ENCODE peak calls at places on chromosomes 12 and 14, in seven cellular contexts. One of them, this sample, is unnamed.

GRCh38 chr12:130026608-130027176 is 122.9 kb upstream of the TMEM132D start:
- DNase-seq in Panc1: no peak
- DNase-seq in psoas muscle: no peak
- DNase-seq in AG10803: no peak
- DNase-seq in choroid plexus epithelial cell: peak
- DNase-seq in astrocyte of the spinal cord: no peak
- DNase-seq in thyroid gland: peak
- DNase-seq in this sample: no peak

GRCh38 chr12:5295151-5295550 is 136.8 kb upstream of the NTF3 start:
- DNase-seq in Panc1: no peak
- DNase-seq in psoas muscle: no peak
- DNase-seq in AG10803: no peak
- DNase-seq in choroid plexus epithelial cell: no peak
- DNase-seq in astrocyte of the spinal cord: no peak
- DNase-seq in thyroid gland: no peak
- DNase-seq in this sample: no peak

GRCh38 chr14:55518391-55518790 is 61.6 kb upstream of the KTN1 start:
- DNase-seq in Panc1: no peak
- DNase-seq in psoas muscle: no peak
- DNase-seq in AG10803: no peak
- DNase-seq in choroid plexus epithelial cell: peak
- DNase-seq in astrocyte of the spinal cord: no peak
- DNase-seq in thyroid gland: no peak
- DNase-seq in this sample: peak

GRCh38 chr14:100533647-100534485 is 53.4 kb downstream of the BEGAIN start:
- DNase-seq in Panc1: no peak
- DNase-seq in psoas muscle: peak
- DNase-seq in AG10803: no peak
- DNase-seq in choroid plexus epithelial cell: no peak
- DNase-seq in astrocyte of the spinal cord: no peak
- DNase-seq in thyroid gland: no peak
- DNase-seq in this sample: no peak

GRCh38 chr12:46553266-46553665 is 180.7 kb upstream of the SLC38A2 start:
- DNase-seq in Panc1: no peak
- DNase-seq in psoas muscle: no peak
- DNase-seq in AG10803: peak
- DNase-seq in choroid plexus epithelial cell: peak
- DNase-seq in astrocyte of the spinal cord: peak
- DNase-seq in thyroid gland: no peak
- DNase-seq in this sample: peak

GRCh38 chr12:96981053-96981452 is 74.0 kb downstream of the NEDD1 start:
- DNase-seq in Panc1: no peak
- DNase-seq in psoas muscle: no peak
- DNase-seq in AG10803: peak
- DNase-seq in choroid plexus epithelial cell: peak
- DNase-seq in astrocyte of the spinal cord: peak
- DNase-seq in thyroid gland: no peak
- DNase-seq in this sample: peak

GRCh38 chr14:100215330-100215885 is 23.5 kb upstream of the YY1 start:
- DNase-seq in Panc1: no peak
- DNase-seq in psoas muscle: no peak
- DNase-seq in AG10803: no peak
- DNase-seq in choroid plexus epithelial cell: no peak
- DNase-seq in astrocyte of the spinal cord: no peak
- DNase-seq in thyroid gland: no peak
- DNase-seq in this sample: no peak

GRCh38 chr14:70808023-70808401 is 1.3 kb downstream of the MAP3K9 start:
- DNase-seq in Panc1: no peak
- DNase-seq in psoas muscle: no peak
- DNase-seq in AG10803: no peak
- DNase-seq in choroid plexus epithelial cell: peak
- DNase-seq in astrocyte of the spinal cord: no peak
- DNase-seq in thyroid gland: peak
- DNase-seq in this sample: no peak

GRCh38 chr14:104803916-104804371 is 3.0 kb downstream of the ZBTB42 start:
- DNase-seq in Panc1: no peak
- DNase-seq in psoas muscle: no peak
- DNase-seq in AG10803: no peak
- DNase-seq in choroid plexus epithelial cell: peak
- DNase-seq in astrocyte of the spinal cord: no peak
- DNase-seq in thyroid gland: no peak
- DNase-seq in this sample: no peak

GRCh38 chr14:77547512-77547911 is 48.9 kb upstream of the ISM2 start:
- DNase-seq in Panc1: no peak
- DNase-seq in psoas muscle: no peak
- DNase-seq in AG10803: no peak
- DNase-seq in choroid plexus epithelial cell: no peak
- DNase-seq in astrocyte of the spinal cord: no peak
- DNase-seq in thyroid gland: no peak
- DNase-seq in this sample: no peak
- TF ChIP-seq CTCF in Panc1: peak
- TF ChIP-seq CTCF in psoas muscle: no peak
- TF ChIP-seq CTCF in AG10803: no peak
- TF ChIP-seq CTCF in choroid plexus epithelial cell: peak
- TF ChIP-seq CTCF in astrocyte of the spinal cord: no peak
- TF ChIP-seq CTCF in thyroid gland: no peak
- TF ChIP-seq CTCF in this sample: peak

GRCh38 chr14:69224946-69225345 is 33.6 kb downstream of the EXD2 start:
- DNase-seq in Panc1: no peak
- DNase-seq in psoas muscle: no peak
- DNase-seq in AG10803: no peak
- DNase-seq in choroid plexus epithelial cell: no peak
- DNase-seq in astrocyte of the spinal cord: no peak
- DNase-seq in thyroid gland: no peak
- DNase-seq in this sample: no peak

GRCh38 chr14:69226178-69226577 is 33.8 kb upstream of the GALNT16 start:
- DNase-seq in Panc1: no peak
- DNase-seq in psoas muscle: no peak
- DNase-seq in AG10803: no peak
- DNase-seq in choroid plexus epithelial cell: no peak
- DNase-seq in astrocyte of the spinal cord: no peak
- DNase-seq in thyroid gland: no peak
- DNase-seq in this sample: no peak

GRCh38 chr14:69232388-69232787 is 27.6 kb upstream of the GALNT16 start:
- DNase-seq in Panc1: no peak
- DNase-seq in psoas muscle: no peak
- DNase-seq in AG10803: no peak
- DNase-seq in choroid plexus epithelial cell: no peak
- DNase-seq in astrocyte of the spinal cord: no peak
- DNase-seq in thyroid gland: no peak
- DNase-seq in this sample: no peak

GRCh38 chr14:69231486-69231885 is 28.5 kb upstream of the GALNT16 start:
- DNase-seq in Panc1: no peak
- DNase-seq in psoas muscle: no peak
- DNase-seq in AG10803: no peak
- DNase-seq in choroid plexus epithelial cell: no peak
- DNase-seq in astrocyte of the spinal cord: no peak
- DNase-seq in thyroid gland: no peak
- DNase-seq in this sample: no peak

GRCh38 chr14:69226736-69227135 is 33.2 kb upstream of the GALNT16 start:
- DNase-seq in Panc1: no peak
- DNase-seq in psoas muscle: no peak
- DNase-seq in AG10803: peak
- DNase-seq in choroid plexus epithelial cell: no peak
- DNase-seq in astrocyte of the spinal cord: no peak
- DNase-seq in thyroid gland: no peak
- DNase-seq in this sample: peak
- H3K4me3 ChIP-seq in Panc1: no peak
- H3K4me3 ChIP-seq in psoas muscle: no peak
- H3K4me3 ChIP-seq in AG10803: no peak
- H3K4me3 ChIP-seq in choroid plexus epithelial cell: no peak
- H3K4me3 ChIP-seq in astrocyte of the spinal cord: no peak
- H3K4me3 ChIP-seq in thyroid gland: no peak
- H3K4me3 ChIP-seq in this sample: no peak

GRCh38 chr12:71691504-71692129 is 5.7 kb downstream of the TMEM19 start:
- DNase-seq in Panc1: no peak
- DNase-seq in psoas muscle: no peak
- DNase-seq in AG10803: no peak
- DNase-seq in choroid plexus epithelial cell: no peak
- DNase-seq in astrocyte of the spinal cord: no peak
- DNase-seq in thyroid gland: no peak
- DNase-seq in this sample: no peak
- TF ChIP-seq CTCF in Panc1: no peak
- TF ChIP-seq CTCF in psoas muscle: no peak
- TF ChIP-seq CTCF in AG10803: no peak
- TF ChIP-seq CTCF in choroid plexus epithelial cell: no peak
- TF ChIP-seq CTCF in astrocyte of the spinal cord: no peak
- TF ChIP-seq CTCF in thyroid gland: no peak
- TF ChIP-seq CTCF in this sample: no peak

GRCh38 chr12:53381739-53382630 is 2.0 kb downstream of the SP1 start:
- DNase-seq in Panc1: no peak
- DNase-seq in psoas muscle: peak
- DNase-seq in AG10803: peak
- DNase-seq in choroid plexus epithelial cell: peak
- DNase-seq in astrocyte of the spinal cord: peak
- DNase-seq in thyroid gland: peak
- DNase-seq in this sample: peak

GRCh38 chr12:53379389-53380103 is 430 bp upstream of the SP1 start:
- DNase-seq in Panc1: peak
- DNase-seq in psoas muscle: peak
- DNase-seq in AG10803: peak
- DNase-seq in choroid plexus epithelial cell: peak
- DNase-seq in astrocyte of the spinal cord: peak
- DNase-seq in thyroid gland: peak
- DNase-seq in this sample: peak

GRCh38 chr12:53380797-53381738 is 1.1 kb downstream of the SP1 start:
- DNase-seq in Panc1: no peak
- DNase-seq in psoas muscle: no peak
- DNase-seq in AG10803: peak
- DNase-seq in choroid plexus epithelial cell: peak
- DNase-seq in astrocyte of the spinal cord: peak
- DNase-seq in thyroid gland: no peak
- DNase-seq in this sample: peak

GRCh38 chr12:53378705-53379388 is 1.1 kb upstream of the SP1 start:
- DNase-seq in Panc1: no peak
- DNase-seq in psoas muscle: no peak
- DNase-seq in AG10803: no peak
- DNase-seq in choroid plexus epithelial cell: peak
- DNase-seq in astrocyte of the spinal cord: no peak
- DNase-seq in thyroid gland: no peak
- DNase-seq in this sample: no peak

GRCh38 chr12:53380104-53380796 is at the start of gene SP1:
- DNase-seq in Panc1: no peak
- DNase-seq in psoas muscle: peak
- DNase-seq in AG10803: peak
- DNase-seq in choroid plexus epithelial cell: peak
- DNase-seq in astrocyte of the spinal cord: peak
- DNase-seq in thyroid gland: peak
- DNase-seq in this sample: peak
- H3K4me3 ChIP-seq in Panc1: peak
- H3K4me3 ChIP-seq in psoas muscle: peak
- H3K4me3 ChIP-seq in AG10803: peak
- H3K4me3 ChIP-seq in choroid plexus epithelial cell: peak
- H3K4me3 ChIP-seq in astrocyte of the spinal cord: peak
- H3K4me3 ChIP-seq in thyroid gland: peak
- H3K4me3 ChIP-seq in this sample: peak

This sample was measured in fibroblast of villous mesenchyme.